ENCODE peak calls at places on chromosomes 4 and X, in nine cellular contexts. G, W, U, R, K, I, Z, B and Y are unnamed samples. For H3K4me1, the result is how much of the 10 kb centered on the place peaks cover.

GRCh38 chrX:17414057-17414658 is 39.2 kb downstream of the NHS start:
- DNase-seq in I (no peak), G (no peak), R (no peak), Z (peak), U (no peak), K (no peak), B (no peak), W (no peak), Y (no peak)

GRCh38 chr4:159177265-159178146 is 74.6 kb downstream of the RAPGEF2 start:
- DNase-seq in B (no peak), K (no peak), U (no peak), G (no peak), R (no peak), W (no peak), I (no peak), Z (no peak), Y (no peak)

GRCh38 chr4:138300616-138301015 is 58.5 kb upstream of the SLC7A11 start:
- DNase-seq in I (no peak), G (no peak), U (no peak), W (no peak), B (no peak), Z (peak), K (no peak), R (no peak), Y (no peak)

GRCh38 chrX:85963736-85964135 is 83.6 kb downstream of the CHM start:
- DNase-seq in K (no peak), W (no peak), Z (peak), B (no peak), G (no peak), U (peak), R (no peak), I (no peak), Y (peak)

GRCh38 chrX:48927125-48927524 is 8.3 kb upstream of the PIM2 start:
- DNase-seq in B (no peak), U (no peak), I (peak), W (no peak), Z (no peak), G (no peak), R (peak), K (no peak), Y (no peak)

GRCh38 chrX:7586126-7586525 is 256.8 kb upstream of the VCX start:
- DNase-seq in U (peak), W (peak), G (peak), Z (peak), I (peak), K (no peak), R (peak), B (peak), Y (peak)

GRCh38 chr4:27087306-27088045 is 226.8 kb downstream of the STIM2 start:
- DNase-seq in R (no peak), G (no peak), I (peak), B (no peak), W (no peak), Z (no peak), U (no peak), K (no peak), Y (no peak)

GRCh38 chrX:34559325-34559724 is 97.8 kb downstream of the TMEM47 start:
- DNase-seq in B (no peak), I (peak), U (no peak), Z (no peak), K (no peak), W (peak), G (no peak), R (no peak), Y (peak)

GRCh38 chr4:127622923-127623754 is 9.6 kb upstream of the INTU start:
- DNase-seq in B (peak), I (peak), W (no peak), G (no peak), U (no peak), K (no peak), Z (peak), R (peak), Y (peak)

GRCh38 chrX:39907964-39908616 is 189.7 kb downstream of the BCOR start:
- DNase-seq in K (peak), R (no peak), U (peak), I (no peak), W (no peak), B (peak), Z (peak), G (no peak), Y (peak)

GRCh38 chr4:158201310-158201709 is 9.0 kb upstream of the TMEM144 start:
- DNase-seq in W (no peak), K (no peak), Z (no peak), G (no peak), R (no peak), B (no peak), U (no peak), I (no peak), Y (no peak)

GRCh38 chrX:50978920-50979660 is 68.6 kb downstream of the BMP15 start:
- DNase-seq in B (no peak), R (peak), K (no peak), W (no peak), U (no peak), Z (peak), I (peak), G (no peak), Y (no peak)
- TF ChIP-seq EZH2phosphoT487 in B (no peak), R (no peak), K (no peak), W (no peak), U (no peak), Z (no peak), I (no peak), G (no peak), Y (no peak)

DNA sequence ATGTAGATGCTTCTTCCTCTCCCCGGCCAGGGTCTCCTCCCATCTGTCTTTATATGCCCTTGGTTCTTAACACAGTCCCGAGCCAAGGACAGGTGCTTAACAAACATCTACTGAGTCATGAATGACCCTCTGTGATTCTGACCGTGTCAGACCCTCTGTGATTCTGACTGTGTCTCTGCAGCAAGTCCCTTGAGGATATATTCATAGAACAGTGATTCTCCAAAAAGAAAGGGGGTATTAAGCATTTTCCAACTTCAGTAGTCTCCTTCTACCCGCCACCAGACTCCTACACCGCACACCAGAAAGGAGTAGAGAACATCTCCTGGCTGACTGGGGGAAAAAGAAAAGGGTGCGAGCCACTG is 13.6 kb downstream of the ACSL1 start:
- DNase-seq in U (no peak), I (no peak), G (no peak), W (no peak), K (no peak), B (no peak), R (no peak), Z (no peak), Y (no peak)
- H3K4me1 ChIP-seq in U (half or more), I (under half), G (under half), W (under half), K (under half), B (under half), R (under half), Z (under half), Y (half or more)

DNA sequence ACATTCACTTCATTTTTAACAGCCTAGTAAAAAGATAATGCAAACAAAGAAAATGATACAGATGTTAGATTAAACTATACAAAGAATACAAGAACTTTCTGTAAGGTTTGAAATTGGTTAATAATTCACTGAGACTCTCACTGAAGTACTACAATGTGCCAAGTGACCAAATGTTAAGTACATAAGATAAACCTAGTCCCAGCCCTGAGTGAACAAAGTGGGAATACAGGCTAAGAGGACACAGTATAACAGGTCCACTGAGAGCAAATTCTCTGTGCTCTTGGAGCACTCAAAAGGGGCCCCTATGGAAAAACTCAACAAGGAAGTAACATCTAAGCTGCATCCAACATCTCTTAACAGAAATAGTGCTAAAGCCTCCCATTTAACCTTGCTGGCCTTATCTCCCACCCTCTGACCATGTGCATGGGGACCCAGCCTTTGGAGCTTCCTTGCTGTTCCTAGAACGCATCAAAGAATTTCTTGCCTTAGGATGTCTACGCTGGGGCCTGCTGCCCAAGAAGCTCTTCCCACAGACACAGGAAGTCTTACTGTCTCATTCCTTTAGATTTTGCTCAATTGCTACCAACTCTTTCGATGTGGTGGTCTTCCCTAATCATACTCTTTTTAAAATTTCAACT is 113.4 kb downstream of the ZAR1 start:
- DNase-seq in K (no peak), B (no peak), Z (no peak), I (no peak), G (no peak), U (peak), W (no peak), R (no peak), Y (peak)
- TF ChIP-seq EZH2phosphoT487 in K (no peak), B (no peak), Z (no peak), I (no peak), G (no peak), U (no peak), W (no peak), R (no peak), Y (no peak)

DNA sequence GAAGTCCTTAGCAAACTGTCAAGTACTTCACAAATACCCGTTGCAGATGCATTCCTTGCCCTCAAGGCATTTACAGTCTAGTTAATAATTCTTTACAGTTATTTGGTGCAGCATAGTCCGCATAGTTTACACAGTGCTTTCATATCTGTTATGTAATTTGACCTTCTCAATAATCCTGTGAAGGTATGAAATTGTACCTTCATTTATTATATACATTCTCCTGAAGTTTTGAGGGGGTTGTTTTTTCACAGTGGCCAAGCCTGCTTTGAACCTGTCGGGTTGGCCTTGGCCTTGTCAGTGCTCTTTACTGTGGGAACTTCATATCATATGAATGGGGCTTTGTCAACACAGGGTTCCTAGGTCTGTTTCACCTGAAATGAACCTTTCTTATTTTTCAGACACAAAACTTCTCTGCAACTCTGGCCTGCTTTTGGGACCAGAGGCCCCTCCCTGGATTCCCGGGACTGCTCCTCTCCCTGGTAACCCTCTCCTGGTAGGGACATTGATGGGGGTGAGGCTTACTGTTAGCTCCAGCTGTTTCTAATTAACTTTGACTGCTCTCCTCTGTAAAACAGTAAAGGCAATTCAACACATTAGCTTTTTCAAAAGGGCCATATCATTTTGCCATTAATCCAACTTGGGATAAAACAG is 9.1 kb downstream of the IGFBP7 start:
- DNase-seq in K (no peak), R (no peak), Z (peak), U (no peak), G (no peak), I (no peak), W (no peak), B (peak), Y (no peak)
- H3K4me1 ChIP-seq in K (under half), R (under half), Z (half or more), U (under half), G (under half), I (under half), W (under half), B (under half), Y (under half)